ENCODE peak calls at places on chromosome 2, in five cellular contexts. M is NT2/D1, N is gastrocnemius medialis, O is uterus, I is endothelial cell of umbilical vein. V is an unnamed sample.

GRCh38 chr2:40448476-40449079 is 3.3 kb downstream of the SLC8A1 start:
- DNase-seq in M (no peak), N (no peak), O (no peak), I (peak; percentile 42), V (peak; percentile 23)

GRCh38 chr2:206250041-206250897 is 24.2 kb upstream of the ZDBF2 start:
- DNase-seq in M (no peak), N (no peak), O (no peak), I (peak; percentile 33), V (no peak)

GRCh38 chr2:8522682-8523081 is 159.2 kb upstream of the ID2 start:
- DNase-seq in M (no peak), N (no peak), O (no peak), I (no peak), V (no peak)

GRCh38 chr2:234630676-234631350 is 133.9 kb upstream of the ARL4C start:
- DNase-seq in M (no peak), N (no peak), O (no peak), I (no peak), V (no peak)

GRCh38 chr2:144249035-144249637 is 270.8 kb downstream of the ZEB2 start:
- DNase-seq in M (no peak), N (no peak), O (no peak), I (no peak), V (no peak)

GRCh38 chr2:234964631-234965461 is 13.0 kb downstream of the SH3BP4 start:
- DNase-seq in M (no peak), N (no peak), O (peak; percentile 2), I (no peak), V (no peak)

GRCh38 chr2:65991332-65991731 is 443.6 kb upstream of the MEIS1 start:
- DNase-seq in M (no peak), N (peak; percentile 25), O (peak; percentile 25), I (no peak), V (no peak)

GRCh38 chr2:217953531-217953932 is 49.3 kb downstream of the TNS1 start:
- DNase-seq in M (no peak), N (no peak), O (no peak), I (no peak), V (no peak)

GRCh38 chr2:98900721-98901120 is 35.3 kb downstream of the CRACDL start:
- DNase-seq in M (no peak), N (no peak), O (no peak), I (no peak), V (no peak)

GRCh38 chr2:98084151-98084868 is 2.7 kb upstream of the VWA3B start:
- DNase-seq in M (no peak), N (no peak), O (no peak), I (no peak), V (no peak)

GRCh38 chr2:170973492-170974303 is 44.6 kb downstream of the GORASP2 start:
- DNase-seq in M (peak; percentile 69), N (peak; percentile 72), O (peak; percentile 87), I (peak; percentile 85), V (peak; percentile 92)

GRCh38 chr2:166972418-166972817 is 84.1 kb downstream of the XIRP2 start:
- DNase-seq in M (no peak), N (no peak), O (no peak), I (no peak), V (no peak)

GRCh38 chr2:120793682-120794403 is 58.2 kb downstream of the GLI2 start:
- DNase-seq in M (no peak), N (no peak), O (no peak), I (no peak), V (no peak)

GRCh38 chr2:218389333-218390150 is 7.5 kb downstream of the SLC11A1 start:
- DNase-seq in M (no peak), N (no peak), O (no peak), I (no peak), V (no peak)

GRCh38 chr2:96423866-96424265 is 81.3 kb downstream of the NEURL3 start:
- DNase-seq in M (no peak), N (no peak), O (no peak), I (no peak), V (no peak)

GRCh38 chr2:205989291-205990071 is 96.5 kb downstream of the INO80D start:
- DNase-seq in M (no peak), N (no peak), O (no peak), I (no peak), V (no peak)

GRCh38 chr2:73264783-73265182 is 19.5 kb downstream of the FBXO41 start:
- DNase-seq in M (no peak), N (no peak), O (no peak), I (no peak), V (no peak)

GRCh38 chr2:70964596-70965386 is 13.6 kb upstream of the ANKRD53 start:
- DNase-seq in M (peak; percentile 62), N (no peak), O (peak; percentile 80), I (peak; percentile 56), V (peak; percentile 17)

GRCh38 chr2:169819106-169819505 is 5.6 kb downstream of the METTL5 start:
- DNase-seq in M (no peak), N (no peak), O (no peak), I (peak; percentile 80), V (peak; percentile 53)

GRCh38 chr2:114862234-114862633 is 419.8 kb downstream of the DPP10 start:
- DNase-seq in M (no peak), N (no peak), O (no peak), I (no peak), V (no peak)

GRCh38 chr2:68925298-68925885 is 27.3 kb downstream of the GKN2 start:
- DNase-seq in M (no peak), N (no peak), O (no peak), I (peak; percentile 58), V (peak; percentile 55)

GRCh38 chr2:37623971-37624897 is 47.2 kb downstream of the CDC42EP3 start:
- DNase-seq in M (no peak), N (no peak), O (no peak), I (no peak), V (no peak)

DNA sequence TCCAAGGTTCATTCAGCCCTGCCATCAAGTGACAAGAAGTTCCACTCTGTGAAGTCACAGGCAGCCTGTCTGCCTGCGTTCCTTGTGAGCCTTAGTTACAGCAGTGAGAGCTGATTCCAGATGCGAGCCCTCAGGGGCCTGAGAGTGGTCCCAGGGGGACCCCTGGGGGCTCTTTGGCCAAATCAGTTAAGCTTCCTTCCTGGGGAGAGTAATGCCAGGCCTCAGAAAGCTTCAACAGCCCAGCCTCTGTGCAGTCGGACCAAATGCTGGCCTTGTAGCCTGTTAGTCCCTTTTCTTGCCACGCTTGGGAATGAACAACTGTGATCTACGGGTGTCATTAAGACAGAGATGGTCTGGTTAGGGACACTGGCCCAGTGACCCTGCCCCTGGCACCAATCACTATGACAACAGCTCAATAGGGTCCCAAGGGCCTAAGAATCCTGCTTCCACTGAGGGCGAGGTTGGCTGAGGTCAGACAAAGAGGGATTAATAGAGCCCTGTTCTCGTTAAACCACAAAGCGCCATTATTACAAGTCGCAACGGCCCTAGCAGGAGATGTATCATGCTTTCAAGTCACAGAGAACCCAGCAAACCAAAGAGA is 50.9 kb downstream of the HS1BP3 start:
- DNase-seq in M (no peak), N (peak; percentile 12), O (peak; percentile 16), I (peak; percentile 45), V (peak; percentile 65)
- H3K4me1 ChIP-seq in M (peaks cover 20% of the 10 kb centered on the region), N (peaks cover 61% of the 10 kb centered on the region), O (peaks cover 23% of the 10 kb centered on the region), I (peaks cover 51% of the 10 kb centered on the region), V (peaks cover 22% of the 10 kb centered on the region)

GRCh38 chr2:95030496-95030895 is 5.0 kb downstream of the MAL start:
- DNase-seq in M (no peak), N (no peak), O (no peak), I (no peak), V (no peak)
- H3K27me3 ChIP-seq in M (peaks cover 81% of the 10 kb centered on the region), N (peaks cover 37% of the 10 kb centered on the region), O (no peaks in the 10 kb centered on the region), I (peaks cover 21% of the 10 kb centered on the region), V (peaks cover 23% of the 10 kb centered on the region)

DNA sequence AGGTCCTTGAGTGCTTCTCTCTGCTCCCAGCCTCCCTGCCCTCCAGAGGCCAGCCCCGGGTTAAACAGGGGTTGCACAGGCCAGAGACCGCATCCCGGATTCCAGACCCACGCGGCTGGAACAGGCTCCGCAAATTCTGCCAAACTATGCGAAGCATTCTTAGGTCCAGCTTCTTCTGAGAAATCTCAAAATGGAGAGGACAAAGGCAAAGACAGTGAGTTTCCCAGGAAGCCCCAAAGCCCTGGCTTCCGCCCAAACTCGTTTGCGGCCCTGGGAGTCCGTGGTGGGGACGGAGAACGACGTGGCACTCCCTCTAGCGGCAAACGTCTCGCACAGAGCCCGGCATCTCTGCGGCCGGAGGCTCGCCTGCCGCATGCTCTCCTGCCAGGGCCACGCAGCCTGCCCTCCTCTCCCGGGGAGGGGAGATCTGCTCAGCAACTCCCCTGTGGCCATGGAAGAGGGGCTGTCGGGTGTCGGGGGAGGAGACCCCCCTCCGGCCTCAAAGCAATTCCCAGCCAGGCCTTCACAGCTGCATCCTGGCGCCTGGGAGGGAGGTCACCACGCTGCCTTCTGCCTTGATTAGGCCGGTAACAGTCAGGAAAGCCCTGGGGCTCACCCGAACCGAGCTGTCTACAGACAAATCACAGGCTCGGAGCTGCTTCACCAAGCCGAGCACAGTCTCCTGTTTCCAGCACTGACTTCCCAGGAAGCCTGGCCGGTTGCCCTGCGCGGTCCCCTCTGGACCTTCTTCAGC is 33.4 kb upstream of the KLHL29 start:
- DNase-seq in M (peak; percentile 78), N (peak; percentile 66), O (peak; percentile 91), I (peak; percentile 74), V (peak; percentile 88)
- H3K4me3 ChIP-seq in M (peak overlapping the region; percentile 11), N (no peak overlapping the region), O (no peak overlapping the region), I (no peak overlapping the region), V (no peak overlapping the region)

GRCh38 chr2:64670047-64670446 is 16.3 kb upstream of the SERTAD2 start:
- DNase-seq in M (no peak), N (no peak), O (no peak), I (no peak), V (no peak)
- H3K4me1 ChIP-seq in M (no peaks in the 10 kb centered on the region), N (peaks cover 17% of the 10 kb centered on the region), O (no peaks in the 10 kb centered on the region), I (no peaks in the 10 kb centered on the region), V (peaks cover 9% of the 10 kb centered on the region)

GRCh38 chr2:60569680-60570111 is 16.2 kb upstream of the BCL11A start:
- DNase-seq in M (no peak), N (no peak), O (no peak), I (no peak), V (no peak)

GRCh38 chr2:60567092-60567491 is 13.6 kb upstream of the BCL11A start:
- DNase-seq in M (no peak), N (no peak), O (no peak), I (no peak), V (no peak)

GRCh38 chr2:60565472-60565871 is 12.0 kb upstream of the BCL11A start:
- DNase-seq in M (no peak), N (no peak), O (no peak), I (no peak), V (peak; percentile 32)

GRCh38 chr2:60567919-60568874 is 14.7 kb upstream of the BCL11A start:
- DNase-seq in M (no peak), N (no peak), O (no peak), I (no peak), V (no peak)

GRCh38 chr2:60570281-60570680 is 16.8 kb upstream of the BCL11A start:
- DNase-seq in M (no peak), N (no peak), O (no peak), I (no peak), V (no peak)
- H3K27me3 ChIP-seq in M (peaks cover 25% of the 10 kb centered on the region), N (peaks cover 62% of the 10 kb centered on the region), O (peaks cover 9% of the 10 kb centered on the region), I (peaks cover 58% of the 10 kb centered on the region), V (peaks cover 75% of the 10 kb centered on the region)